ENCODE peak calls at places on chromosomes 2 and 18, in seven cellular contexts. Q, Y, I, L, U, B and T are unnamed samples.
A peak's percentile ranks its signal among the peaks of the same experiment; 100 is the strongest.

GRCh38 chr2:44686561-44686960 is 254.9 kb upstream of the SIX3 start:
- DNase-seq in L (peak; percentile 80), I (no peak), Q (no peak), Y (no peak), U (no peak), B (no peak), T (no peak)

GRCh38 chr2:3348771-3349170 is 28.8 kb downstream of the EIPR1 start:
- DNase-seq in Q (no peak), L (peak; percentile 6), Y (no peak), B (no peak), U (peak; percentile 34), I (no peak), T (no peak)

GRCh38 chr2:54387592-54387991 is 68.5 kb upstream of the SPTBN1 start:
- DNase-seq in Q (no peak), I (no peak), U (no peak), Y (no peak), L (no peak), B (no peak), T (no peak)

GRCh38 chr18:11512096-11513030 is 97.0 kb upstream of the SLC35G4 start:
- DNase-seq in B (peak; percentile 11), Y (no peak), U (no peak), Q (peak; percentile 32), L (peak; percentile 10), I (no peak), T (no peak)

GRCh38 chr2:137981112-137981679 is 16.9 kb downstream of the HNMT start:
- DNase-seq in L (no peak), U (no peak), B (no peak), I (no peak), Y (no peak), Q (no peak), T (no peak)

GRCh38 chr2:96963316-96963715 is 23.1 kb downstream of the FAM178B start:
- DNase-seq in I (no peak), Q (no peak), U (no peak), B (no peak), L (peak; percentile 47), Y (no peak), T (no peak)

GRCh38 chr2:68709421-68709911 is 25.1 kb upstream of the ARHGAP25 start:
- DNase-seq in Y (no peak), B (peak; percentile 55), Q (peak; percentile 17), L (peak; percentile 57), I (no peak), U (no peak), T (no peak)

GRCh38 chr18:74963820-74964446 is 245.0 kb downstream of the PTGR3 start:
- DNase-seq in L (peak; percentile 68), I (no peak), U (no peak), Q (peak; percentile 43), B (peak; percentile 52), Y (no peak), T (peak; percentile 38)

GRCh38 chr2:112733877-112734276 is 13.1 kb downstream of the NT5DC4 start:
- DNase-seq in B (no peak), I (no peak), Q (no peak), Y (no peak), L (no peak), U (no peak), T (no peak)

GRCh38 chr2:112730182-112730581 is 9.4 kb downstream of the NT5DC4 start:
- DNase-seq in U (no peak), I (no peak), B (no peak), Q (no peak), Y (no peak), L (no peak), T (no peak)

GRCh38 chr2:112731479-112731878 is 10.7 kb downstream of the NT5DC4 start:
- DNase-seq in Y (no peak), B (no peak), U (no peak), Q (no peak), L (no peak), I (no peak), T (no peak)

GRCh38 chr2:112730791-112731190 is 10.0 kb downstream of the NT5DC4 start:
- DNase-seq in U (no peak), Y (no peak), L (no peak), B (no peak), Q (no peak), I (no peak), T (no peak)

GRCh38 chr2:112733449-112733848 is 12.6 kb downstream of the NT5DC4 start:
- DNase-seq in Y (no peak), I (no peak), U (no peak), B (no peak), L (no peak), Q (no peak), T (no peak)
- TF ChIP-seq CTCF in Y (no peak), I (no peak), U (no peak), B (no peak), L (no peak), Q (no peak), T (no peak)

DNA sequence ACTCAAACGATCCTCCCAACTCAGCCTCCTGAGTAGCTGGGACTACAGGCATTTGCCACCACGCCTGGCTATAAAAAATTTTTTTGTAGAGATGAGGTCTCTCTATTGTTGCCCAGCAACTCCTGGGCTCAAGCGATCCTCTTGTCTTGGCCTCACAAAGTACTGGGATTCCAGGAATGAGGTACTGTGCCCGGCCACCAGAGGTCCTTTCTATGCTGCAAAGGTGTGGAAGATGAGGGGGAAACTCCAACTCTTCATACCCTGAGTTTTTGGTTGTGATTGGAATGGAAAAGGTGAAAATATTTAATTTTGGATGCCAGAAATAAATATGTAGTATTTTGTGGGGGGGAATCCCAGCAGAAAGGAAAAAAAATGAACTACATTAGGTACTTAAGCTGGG is 36.0 kb downstream of the MRPL33 start:
- DNase-seq in I (no peak), Y (no peak), L (peak; percentile 55), U (no peak), B (peak; percentile 37), Q (peak; percentile 61), T (no peak)
- TF ChIP-seq CTCF in I (peak; percentile 37), Y (peak; percentile 62), L (peak; percentile 75), U (peak; percentile 63), B (peak; percentile 72), Q (peak; percentile 59), T (peak; percentile 35)

DNA sequence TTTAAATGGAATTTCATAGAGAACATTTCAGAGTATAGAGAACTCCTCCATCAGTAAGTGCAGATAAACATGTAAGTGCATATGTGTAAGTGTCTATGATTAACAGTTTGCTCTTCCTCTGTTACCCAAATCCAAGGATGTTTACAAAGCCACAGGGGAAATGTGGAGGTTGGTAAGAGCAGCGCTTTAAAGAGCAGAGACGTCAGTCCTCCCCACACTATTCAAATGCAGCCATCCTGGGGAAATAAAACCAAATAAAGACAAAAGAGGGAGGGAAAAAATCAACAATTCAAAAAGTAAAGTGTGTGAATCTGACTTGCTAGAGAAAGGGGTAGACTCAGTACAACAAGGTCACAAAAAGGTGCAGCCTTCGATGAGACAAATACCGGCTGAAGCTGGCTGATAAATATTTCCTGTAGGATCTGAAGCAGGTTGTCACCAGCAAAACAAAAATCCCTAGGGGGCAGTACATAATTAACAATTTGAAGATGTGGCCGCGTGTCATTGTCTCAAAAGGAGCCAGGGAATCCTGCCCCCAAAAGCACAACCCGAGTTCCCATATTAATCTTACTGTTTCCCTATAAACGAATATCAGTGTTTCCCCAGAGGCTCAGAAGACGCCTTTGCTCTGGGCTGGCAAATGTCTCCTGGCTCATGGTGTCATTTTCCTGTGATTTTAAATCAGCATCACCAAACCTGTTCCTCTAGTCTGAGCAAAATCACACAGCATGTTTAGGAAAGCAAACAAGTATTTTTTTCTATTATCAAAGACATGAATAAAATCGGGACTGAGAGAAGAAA is 216.5 kb downstream of the CDCA7 start:
- DNase-seq in Y (no peak), B (peak; percentile 35), U (no peak), I (no peak), Q (peak; percentile 34), L (peak; percentile 72), T (peak; percentile 15)
- TF ChIP-seq CTCF in Y (peak; percentile 59), B (peak; percentile 48), U (peak; percentile 63), I (peak; percentile 8), Q (peak; percentile 75), L (peak; percentile 35), T (no peak)

GRCh38 chr2:238203104-238203972 is at the start of gene ILKAP:
- DNase-seq in Y (peak; percentile 89), U (peak; percentile 82), L (peak; percentile 89), I (peak; percentile 94), Q (peak; percentile 93), B (peak; percentile 80), T (peak; percentile 100)
- TF ChIP-seq CTCF in Y (peak; percentile 6), U (no peak), L (no peak), I (no peak), Q (no peak), B (no peak), T (no peak)

GRCh38 chr2:34481542-34481941 is 882.4 kb upstream of the FAM98A start:
- DNase-seq in I (no peak), Y (no peak), U (no peak), L (no peak), Q (no peak), B (no peak), T (no peak)
- TF ChIP-seq CTCF in I (no peak), Y (no peak), U (no peak), L (no peak), Q (no peak), B (no peak), T (no peak)